ENCODE peak calls at places on chromosomes 12 and 14, in four cellular contexts. E is SK-N-SH, N is Panc1, P is HCT116. D is an unnamed sample.
A peak's percentile ranks its signal among the peaks of the same experiment; 100 is the strongest.

GRCh38 chr12:52436828-52437474 is 2.8 kb upstream of the KRT75 start:
- DNase-seq in E (no peak), P (no peak), N (no peak), D (no peak)

GRCh38 chr12:78698747-78699146 is 165.8 kb upstream of the SYT1 start:
- DNase-seq in E (no peak), P (no peak), N (peak; percentile 51), D (no peak)

GRCh38 chr14:90965765-90966164 is 94.7 kb downstream of the RPS6KA5 start:
- DNase-seq in P (no peak), E (no peak), N (no peak), D (no peak)

GRCh38 chr12:26295001-26295400 is 99.6 kb downstream of the SSPN start:
- DNase-seq in E (no peak), N (no peak), P (no peak), D (no peak)

GRCh38 chr12:53098354-53098981 is 1.0 kb downstream of the IGFBP6 start:
- DNase-seq in P (peak; percentile 41), N (no peak), E (no peak), D (no peak)

GRCh38 chr12:46430340-46430948 is 57.9 kb upstream of the SLC38A2 start:
- DNase-seq in N (peak; percentile 94), P (peak; percentile 92), E (no peak), D (peak; percentile 95)

GRCh38 chr12:52838871-52839446 is 4.8 kb upstream of the KRT79 start:
- DNase-seq in N (no peak), E (no peak), P (no peak), D (no peak)

GRCh38 chr12:72889791-72890190 is 617.6 kb downstream of the TRHDE start:
- DNase-seq in E (no peak), N (no peak), P (no peak), D (no peak)

GRCh38 chr14:22848391-22849164 is 12.2 kb downstream of the MMP14 start:
- DNase-seq in P (no peak), E (peak; percentile 90), N (no peak), D (no peak)

GRCh38 chr12:42097971-42098370 is 46.7 kb downstream of the GXYLT1 start:
- DNase-seq in N (no peak), P (no peak), E (no peak), D (no peak)

GRCh38 chr14:32565256-32565655 is 236.2 kb downstream of the AKAP6 start:
- DNase-seq in N (no peak), E (peak; percentile 12), P (no peak), D (no peak)

GRCh38 chr14:34971381-34971780 is 11.4 kb upstream of the SRP54 start:
- DNase-seq in P (no peak), N (peak; percentile 12), E (no peak), D (no peak)

GRCh38 chr14:68791078-68791983 is 1.5 kb downstream of the ZFP36L1 start:
- DNase-seq in N (no peak), P (no peak), E (no peak), D (no peak)

GRCh38 chr12:10211101-10211974 is 1.3 kb upstream of the GABARAPL1 start:
- DNase-seq in N (no peak), P (no peak), E (no peak), D (no peak)

GRCh38 chr12:65449400-65449799 is 170.9 kb downstream of the MSRB3 start:
- DNase-seq in E (no peak), N (no peak), P (no peak), D (no peak)

GRCh38 chr12:124693356-124693755 is 125.9 kb upstream of the NCOR2 start:
- DNase-seq in P (no peak), N (no peak), E (no peak), D (no peak)

GRCh38 chr14:33631021-33631420 is 319.9 kb downstream of the EGLN3 start:
- DNase-seq in E (no peak), N (no peak), P (no peak), D (no peak)

GRCh38 chr12:122471324-122472226 is 29.2 kb downstream of the ZCCHC8 start:
- DNase-seq in P (peak; percentile 42), E (peak; percentile 58), N (no peak), D (peak; percentile 77)

GRCh38 chr12:79344855-79345840 is 345.6 kb downstream of the PAWR start:
- DNase-seq in N (peak; percentile 35), E (peak; percentile 42), P (peak; percentile 58), D (peak; percentile 59)

GRCh38 chr14:96260341-96260821 is 4.4 kb downstream of the BDKRB1 start:
- DNase-seq in E (no peak), N (no peak), P (no peak), D (no peak)

GRCh38 chr14:51860836-51861583 is 598 bp downstream of the GNG2 start:
- DNase-seq in E (peak; percentile 50), N (no peak), P (no peak), D (no peak)

DNA sequence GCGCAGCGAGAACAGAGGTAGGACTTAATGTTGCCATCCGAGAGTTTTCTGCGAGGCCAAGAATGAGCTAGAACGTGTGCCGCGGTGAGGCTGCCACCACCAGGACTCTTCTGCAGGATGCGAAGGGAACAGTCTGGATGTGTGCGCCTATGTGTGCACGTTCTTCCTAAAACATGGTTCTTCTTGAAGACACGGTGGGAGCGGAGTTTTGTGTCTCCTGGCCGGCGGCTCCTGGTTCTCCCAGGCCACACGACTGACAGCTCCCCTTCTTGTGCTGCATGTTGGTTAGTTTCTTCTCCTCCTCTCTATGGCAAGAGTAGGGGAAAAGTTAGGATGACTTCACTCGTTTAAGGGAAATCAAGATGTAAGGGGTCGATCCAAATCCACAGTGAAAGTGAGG is 56.2 kb upstream of the CORO1C start:
- DNase-seq in E (no peak), P (no peak), N (no peak), D (no peak)
- TF ChIP-seq SIN3A in E (no peak), P (no peak), N (no peak), D (no peak)

GRCh38 chr14:94971750-94972149 is 185.6 kb downstream of the DICER1 start:
- DNase-seq in E (no peak), N (no peak), P (no peak), D (no peak)
- TF ChIP-seq SIN3A in E (no peak), N (no peak), P (no peak), D (no peak)

DNA sequence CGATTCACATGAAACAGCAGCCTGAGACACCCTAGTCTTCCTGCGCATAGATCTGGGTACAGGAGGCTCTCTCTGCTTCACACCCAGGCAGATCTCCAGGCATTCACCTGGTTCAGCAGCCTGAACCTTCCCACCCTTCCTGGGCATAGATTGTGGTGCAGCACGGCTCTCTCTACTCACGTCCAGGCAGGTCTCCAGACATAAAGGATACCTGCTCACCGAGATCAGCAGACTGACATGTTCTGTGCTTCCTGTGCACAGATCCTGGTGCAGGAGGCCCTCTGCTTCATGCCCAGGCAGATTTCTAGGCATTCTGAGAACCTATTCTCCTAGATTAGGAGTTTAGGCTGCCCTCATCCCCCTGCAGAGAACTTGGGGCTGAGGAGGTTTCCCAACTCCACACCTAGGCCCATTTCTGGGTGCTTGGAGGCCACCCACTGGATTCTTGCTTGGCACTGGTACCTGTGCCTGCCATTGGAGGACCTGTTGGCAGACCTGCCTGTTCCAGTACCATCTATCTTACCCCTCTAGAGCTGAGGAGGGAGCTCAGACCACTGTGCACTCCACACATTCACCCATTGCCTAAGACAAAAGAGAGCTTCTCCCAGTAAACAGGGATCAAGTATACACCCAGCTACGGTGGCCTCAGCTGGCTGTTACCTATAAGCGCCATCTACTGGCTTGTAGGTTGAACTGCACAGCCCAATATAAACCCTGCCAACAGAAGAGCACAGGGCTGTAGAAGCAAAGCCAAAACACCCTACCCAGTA is 28.0 kb upstream of the GARIN6 start:
- DNase-seq in P (peak; percentile 23), E (peak; percentile 22), N (peak; percentile 10), D (peak; percentile 14)
- TF ChIP-seq SIN3A in P (no peak), E (no peak), N (no peak), D (no peak)

GRCh38 chr14:100278702-100279101 is 27.5 kb downstream of the SLC25A29 start:
- DNase-seq in P (no peak), N (no peak), E (no peak), D (peak; percentile 40)
- TF ChIP-seq SIN3A in P (no peak), N (no peak), E (no peak), D (no peak)

GRCh38 chr14:61322799-61323290 is 1.5 kb downstream of the PRKCH start:
- DNase-seq in P (peak; percentile 66), E (peak; percentile 27), N (no peak), D (no peak)

GRCh38 chr14:61321385-61322010 is at the start of gene PRKCH:
- DNase-seq in N (no peak), E (peak; percentile 82), P (peak; percentile 54), D (peak; percentile 11)

GRCh38 chr14:61323970-61324369 is 2.6 kb downstream of the PRKCH start:
- DNase-seq in P (no peak), E (no peak), N (no peak), D (no peak)

GRCh38 chr14:61320806-61321384 is 484 bp upstream of the PRKCH start:
- DNase-seq in E (peak; percentile 14), N (no peak), P (no peak), D (no peak)

DNA sequence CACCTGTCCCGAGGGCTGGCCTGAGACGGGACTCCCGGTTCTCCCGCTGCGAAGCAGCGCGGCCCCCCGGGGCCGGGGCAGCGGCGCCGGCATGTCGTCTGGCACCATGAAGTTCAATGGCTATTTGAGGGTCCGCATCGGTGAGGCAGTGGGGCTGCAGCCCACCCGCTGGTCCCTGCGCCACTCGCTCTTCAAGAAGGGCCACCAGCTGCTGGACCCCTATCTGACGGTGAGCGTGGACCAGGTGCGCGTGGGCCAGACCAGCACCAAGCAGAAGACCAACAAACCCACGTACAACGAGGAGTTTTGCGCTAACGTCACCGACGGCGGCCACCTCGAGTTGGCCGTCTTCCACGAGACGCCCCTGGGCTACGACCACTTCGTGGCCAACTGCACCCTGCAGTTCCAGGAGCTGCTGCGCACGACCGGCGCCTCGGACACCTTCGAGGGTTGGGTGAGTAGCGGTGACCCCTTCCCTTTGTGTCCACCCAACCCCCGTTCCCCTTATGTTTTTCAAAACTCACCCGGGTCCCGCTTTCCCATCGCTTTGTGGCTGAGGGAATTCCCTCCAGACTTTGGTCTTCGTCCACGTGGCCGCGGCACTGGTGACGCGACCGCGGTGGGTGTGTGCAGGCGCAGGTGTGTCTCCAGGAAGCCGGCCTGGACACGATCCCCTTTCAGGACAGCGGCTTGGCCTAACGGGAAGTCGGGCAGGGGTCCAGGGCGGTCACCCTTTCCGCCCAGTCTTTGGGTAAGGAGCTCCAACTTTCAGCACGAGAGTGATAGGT is 826 bp downstream of the PRKCH start:
- DNase-seq in P (no peak), N (no peak), E (peak; percentile 26), D (no peak)
- TF ChIP-seq SIN3A in P (peak; percentile 75), N (no peak), E (no peak), D (no peak)

GRCh38 chr12:8816448-8816847 is 6.0 kb upstream of the A2ML1 start:
- DNase-seq in N (no peak), E (no peak), P (no peak), D (no peak)
- TF ChIP-seq SIN3A in N (no peak), E (no peak), P (no peak), D (no peak)

DNA sequence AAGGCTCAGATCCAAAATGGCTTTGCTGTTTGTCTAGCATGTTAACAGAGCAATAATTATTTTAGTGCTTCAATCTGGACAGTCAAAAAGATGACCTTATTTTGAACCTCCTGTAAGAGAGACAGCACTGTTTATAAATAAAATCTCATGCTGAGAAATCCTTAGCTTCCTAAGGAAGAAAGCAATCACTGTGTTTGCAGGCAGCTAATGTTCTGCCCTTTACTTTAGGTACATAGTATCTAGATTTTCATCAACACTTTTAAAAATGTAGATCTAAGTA is 105.3 kb downstream of the PRKD1 start:
- DNase-seq in P (no peak), N (no peak), E (no peak), D (no peak)
- TF ChIP-seq SIN3A in P (no peak), N (no peak), E (no peak), D (no peak)

DNA sequence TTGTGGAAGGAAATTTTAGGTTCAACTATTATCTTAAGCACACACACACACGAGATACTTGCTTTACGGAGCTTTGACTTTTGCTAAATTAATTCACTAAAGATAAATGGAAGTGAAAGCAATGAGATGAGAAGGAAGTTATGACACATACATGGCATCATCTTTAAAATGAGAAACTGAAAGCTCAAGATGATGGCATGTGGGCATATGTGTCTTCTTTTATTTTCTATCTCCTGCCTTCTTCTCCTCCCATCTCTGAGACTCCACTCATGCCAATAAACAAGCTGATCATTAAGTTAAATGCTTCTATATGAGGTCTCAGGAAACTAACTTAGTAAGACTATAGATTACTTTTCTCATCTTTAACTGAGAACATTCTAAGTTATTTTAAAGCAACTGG is 216.7 kb downstream of the MED13L start:
- DNase-seq in N (no peak), P (no peak), E (no peak), D (no peak)
- TF ChIP-seq SIN3A in N (no peak), P (no peak), E (no peak), D (no peak)